ENCODE peak calls at places on chromosomes 7 and 10, in eight cellular contexts. H is neural progenitor cell, Y is HCT116, D is SK-N-SH, I is PC-3, K is hepatocyte, Z is GM23338, M is OCI-LY7. J is an unnamed sample.
A peak's percentile ranks its signal among the peaks of the same experiment; 100 is the strongest.

GRCh38 chr7:123994449-123994848 is 38.4 kb downstream of the TMEM229A start:
- DNase-seq in D (no peak), M (no peak), Y (no peak), I (no peak), K (no peak), H (peak; percentile 2), Z (peak; percentile 9), J (no peak)

GRCh38 chr7:32034052-32034451 is 36.2 kb downstream of the PDE1C start:
- DNase-seq in I (peak; percentile 83), K (peak; percentile 23), Z (peak; percentile 58), Y (no peak), H (no peak), M (no peak), D (no peak), J (no peak)

GRCh38 chr7:32587431-32587948 is 92.2 kb downstream of the AVL9 start:
- DNase-seq in Z (no peak), I (peak; percentile 25), D (no peak), M (no peak), H (no peak), Y (no peak), K (no peak), J (no peak)

GRCh38 chr10:69506487-69506833 is 55.2 kb downstream of the TSPAN15 start:
- DNase-seq in Z (no peak), H (no peak), K (peak; percentile 4), Y (no peak), I (no peak), D (no peak), M (no peak), J (no peak)

GRCh38 chr10:133445751-133446708 is 7.7 kb upstream of the SCART1 start:
- DNase-seq in H (no peak), M (no peak), Y (no peak), Z (no peak), I (no peak), D (no peak), K (peak; percentile 5), J (no peak)

GRCh38 chr10:114379631-114380041 is 24.7 kb downstream of the AFAP1L2 start:
- DNase-seq in M (no peak), K (no peak), Y (no peak), I (no peak), Z (no peak), H (no peak), D (no peak), J (no peak)

GRCh38 chr10:25113231-25114035 is 61.4 kb upstream of the GPR158 start:
- DNase-seq in I (peak; percentile 87), K (peak; percentile 92), H (peak; percentile 93), Y (peak; percentile 72), D (peak; percentile 61), Z (peak; percentile 97), M (peak; percentile 55), J (peak; percentile 70)

GRCh38 chr7:48106906-48107659 is 18.0 kb downstream of the UPP1 start:
- DNase-seq in Y (no peak), Z (no peak), I (no peak), M (no peak), H (no peak), D (no peak), K (no peak), J (no peak)

GRCh38 chr10:11170993-11171416 is 153.3 kb downstream of the CELF2 start:
- DNase-seq in Y (no peak), Z (no peak), H (no peak), M (peak; percentile 37), K (no peak), I (no peak), D (no peak), J (peak; percentile 69)

GRCh38 chr7:20331231-20331880 is 656 bp downstream of the ITGB8 start:
- DNase-seq in K (peak; percentile 64), D (peak; percentile 76), Y (no peak), Z (peak; percentile 83), I (peak; percentile 42), H (peak; percentile 94), M (peak; percentile 31), J (peak; percentile 70)

GRCh38 chr7:16347461-16348192 is 73.7 kb downstream of the CRPPA start:
- DNase-seq in M (no peak), I (peak; percentile 15), D (no peak), K (peak; percentile 10), H (peak; percentile 49), Y (no peak), Z (no peak), J (no peak)

GRCh38 chr10:102597131-102597891 is 47.0 kb upstream of the TRIM8 start:
- DNase-seq in M (no peak), I (no peak), D (no peak), Z (no peak), K (no peak), Y (no peak), H (no peak), J (no peak)

GRCh38 chr10:122206471-122207065 is 64.5 kb upstream of the BTBD16 start:
- DNase-seq in Y (no peak), M (no peak), I (no peak), Z (no peak), D (no peak), K (no peak), H (no peak), J (no peak)

GRCh38 chr10:121457729-121458128 is 140.5 kb downstream of the FGFR2 start:
- DNase-seq in D (no peak), I (no peak), M (no peak), K (no peak), Y (no peak), H (no peak), Z (no peak), J (peak; percentile 37)

GRCh38 chr10:96971324-96971723 is 139.2 kb downstream of the LCOR start:
- DNase-seq in Y (no peak), D (no peak), I (no peak), M (no peak), H (no peak), K (no peak), Z (no peak), J (no peak)

GRCh38 chr7:68691261-68692216 is 906.7 kb upstream of the AUTS2 start:
- DNase-seq in M (no peak), Z (no peak), I (no peak), D (no peak), K (peak; percentile 23), Y (no peak), H (no peak), J (no peak)

DNA sequence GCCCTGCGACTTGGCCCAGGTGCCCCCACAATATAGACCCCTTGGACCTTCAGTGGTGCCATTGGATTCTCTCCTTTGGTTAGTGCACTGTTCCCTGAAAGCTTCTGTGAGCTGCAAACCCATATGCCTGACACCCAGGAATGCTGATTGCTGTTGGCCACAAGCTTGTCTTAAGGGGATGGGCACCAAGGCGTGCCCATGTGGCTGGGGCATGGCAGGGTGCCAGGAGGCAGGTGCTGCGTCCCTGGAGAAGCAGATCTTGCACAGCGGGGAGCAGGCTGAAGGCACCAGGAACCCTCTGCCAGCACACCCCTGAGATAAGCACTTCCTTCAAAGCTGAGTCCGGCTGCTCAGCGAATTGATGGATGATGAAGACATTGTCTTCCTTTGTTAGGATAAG is 411.8 kb downstream of the SDK1 start:
- DNase-seq in M (no peak), K (no peak), D (no peak), Z (no peak), I (no peak), Y (no peak), H (peak; percentile 24), J (no peak)
- TF ChIP-seq EZH2phosphoT487 in M (no peak), K (no peak), D (no peak), Z (no peak), I (no peak), Y (no peak), H (no peak), J (no peak)

GRCh38 chr7:108404509-108405435 is 51.5 kb downstream of the NRCAM start:
- DNase-seq in D (no peak), M (no peak), Z (no peak), I (no peak), K (no peak), H (no peak), Y (no peak), J (no peak)

GRCh38 chr7:108407674-108408073 is 48.6 kb downstream of the NRCAM start:
- DNase-seq in Y (no peak), M (no peak), K (no peak), I (no peak), D (no peak), Z (no peak), H (no peak), J (no peak)

GRCh38 chr7:108403597-108404217 is 52.5 kb downstream of the NRCAM start:
- DNase-seq in D (peak; percentile 25), M (no peak), Y (no peak), H (no peak), K (no peak), I (no peak), Z (no peak), J (no peak)

GRCh38 chr7:108406474-108406873 is 49.8 kb downstream of the NRCAM start:
- DNase-seq in H (no peak), Y (no peak), K (peak; percentile 30), M (no peak), D (no peak), I (no peak), Z (no peak), J (no peak)

GRCh38 chr7:108402865-108403264 is 53.4 kb downstream of the NRCAM start:
- DNase-seq in H (no peak), I (no peak), Y (no peak), D (no peak), K (no peak), Z (no peak), M (no peak), J (no peak)
- H2AFZ ChIP-seq in H (no peak overlapping the region), I (no peak overlapping the region), Y (no peak overlapping the region), D (no peak overlapping the region), K (no peak overlapping the region), Z (no peak overlapping the region), M (no peak overlapping the region), J (no peak overlapping the region)

GRCh38 chr7:155007947-155008346 is 5.0 kb upstream of the PAXIP1 start:
- DNase-seq in M (peak; percentile 64), Y (peak; percentile 32), I (no peak), D (peak; percentile 60), Z (peak; percentile 86), H (peak; percentile 69), K (no peak), J (peak; percentile 27)
- TF ChIP-seq CTCF in M (peak; percentile 78), Y (peak; percentile 76), I (peak; percentile 40), D (peak; percentile 44), Z (peak; percentile 68), H (peak; percentile 66), K (peak; percentile 29), J (peak; percentile 23)

GRCh38 chr10:57336339-57336738 is 931.4 kb downstream of the IPMK start:
- DNase-seq in M (no peak), K (no peak), D (no peak), Z (no peak), H (no peak), I (no peak), Y (no peak), J (no peak)

GRCh38 chr10:57338823-57339558 is 928.7 kb downstream of the IPMK start:
- DNase-seq in H (peak; percentile 50), I (peak; percentile 86), Y (no peak), M (peak; percentile 58), D (peak; percentile 52), K (peak; percentile 57), Z (peak; percentile 84), J (peak; percentile 70)

GRCh38 chr10:57336865-57337264 is 930.8 kb downstream of the IPMK start:
- DNase-seq in M (no peak), D (no peak), K (no peak), Y (no peak), I (no peak), Z (no peak), H (no peak), J (no peak)

DNA sequence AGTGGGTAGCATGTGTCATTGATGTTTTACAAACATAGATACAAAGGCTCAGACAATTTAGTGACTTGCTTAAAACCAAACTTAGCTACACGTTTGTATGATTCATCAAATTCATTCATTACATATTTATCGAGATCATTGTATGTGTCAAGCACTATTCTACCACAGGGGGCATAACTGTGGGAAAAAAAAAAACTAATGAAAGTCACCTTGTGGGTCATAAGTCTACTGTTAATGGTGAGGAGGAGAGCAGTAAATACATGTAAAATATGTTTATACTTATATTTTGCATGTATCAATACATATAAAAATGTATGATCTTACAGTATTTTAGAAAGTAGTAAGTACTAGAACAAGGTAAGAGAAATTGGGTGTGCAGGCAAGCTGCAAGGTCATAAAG is 933.8 kb downstream of the IPMK start:
- DNase-seq in Y (no peak), M (no peak), I (peak; percentile 33), Z (no peak), D (no peak), H (no peak), K (no peak), J (no peak)
- TF ChIP-seq EZH2phosphoT487 in Y (no peak), M (no peak), I (no peak), Z (no peak), D (no peak), H (no peak), K (no peak), J (no peak)

J was measured in MM.1S.